ENCODE peak calls at places on chromosomes 11 and 22, in four cellular contexts. V is MM.1S, D is NCI-H1694, B is SK-N-DZ. Z is an unnamed sample.

GRCh38 chr22:30701872-30702271 is 7.2 kb downstream of the OSBP2 start:
- DNase-seq in V (no peak), D (no peak), B (no peak), Z (no peak)

GRCh38 chr11:128039140-128040021 is 548.0 kb downstream of the ETS1 start:
- DNase-seq in B (no peak), D (no peak), V (peak), Z (no peak)

GRCh38 chr11:63908631-63909491 is 8.1 kb downstream of the RCOR2 start:
- DNase-seq in B (no peak), D (no peak), V (no peak), Z (no peak)

GRCh38 chr22:43203471-43203981 is 16.6 kb upstream of the TTLL12 start:
- DNase-seq in V (no peak), D (no peak), B (no peak), Z (no peak)

GRCh38 chr11:62611705-62612365 is 740 bp downstream of the EML3 start:
- DNase-seq in V (no peak), B (peak), D (no peak), Z (peak)

GRCh38 chr22:28444659-28445058 is 235.0 kb downstream of the TTC28 start:
- DNase-seq in V (no peak), B (no peak), D (no peak), Z (no peak)

GRCh38 chr11:122645847-122646246 is 9.7 kb upstream of the UBASH3B start:
- DNase-seq in V (no peak), B (no peak), D (no peak), Z (no peak)

GRCh38 chr11:128302425-128303186 is 284.8 kb downstream of the ETS1 start:
- DNase-seq in D (no peak), V (peak), B (peak), Z (no peak)

GRCh38 chr11:31375866-31376265 is 6.2 kb downstream of the DNAJC24 start:
- DNase-seq in V (no peak), D (no peak), B (no peak), Z (no peak)

GRCh38 chr22:39528080-39528661 is 4.4 kb downstream of the RPS19BP1 start:
- DNase-seq in B (peak), V (no peak), D (peak), Z (peak)

GRCh38 chr22:50318698-50319411 is 8.0 kb downstream of the DENND6B start:
- DNase-seq in V (no peak), B (no peak), D (no peak), Z (peak)

Z was measured in NCI-H82.